ENCODE peak calls at places on chromosomes 16 and 17, in four cellular contexts. I, G, T and N are unnamed samples.

GRCh38 chr16:27430923-27431484 is 29.0 kb downstream of the IL21R start:
- DNase-seq in I (no peak), G (no peak), T (no peak), N (no peak)

GRCh38 chr16:4828567-4829320 is 18.3 kb downstream of the GLYR1 start:
- DNase-seq in T (no peak), G (no peak), I (no peak), N (no peak)

GRCh38 chr16:57373117-57373947 is 1.0 kb downstream of the CX3CL1 start:
- DNase-seq in I (no peak), T (no peak), G (no peak), N (no peak)

GRCh38 chr17:50133769-50134099 is 3.8 kb upstream of the SAMD14 start:
- DNase-seq in G (no peak), I (no peak), T (no peak), N (no peak)

GRCh38 chr17:72515291-72516065 is 394.7 kb downstream of the SOX9 start:
- DNase-seq in I (no peak), G (no peak), T (no peak), N (no peak)

GRCh38 chr16:55146939-55147338 is 177.1 kb upstream of the IRX6 start:
- DNase-seq in I (no peak), G (no peak), T (no peak), N (no peak)

GRCh38 chr17:2849327-2849670 is 53.1 kb downstream of the RAP1GAP2 start:
- DNase-seq in G (no peak), I (no peak), T (no peak), N (no peak)

GRCh38 chr17:81242421-81243332 is 3.6 kb downstream of the NDUFAF8 start:
- DNase-seq in T (no peak), I (no peak), G (no peak), N (no peak)

GRCh38 chr16:56478228-56479049 is 27.1 kb downstream of the OGFOD1 start:
- DNase-seq in T (no peak), G (no peak), I (no peak), N (no peak)

GRCh38 chr16:72937916-72938315 is 110.0 kb downstream of the ZFHX3 start:
- DNase-seq in T (no peak), I (no peak), G (no peak), N (no peak)

GRCh38 chr16:19095699-19096098 is 18.1 kb upstream of the ITPRIPL2 start:
- DNase-seq in G (no peak), I (no peak), T (no peak), N (no peak)

GRCh38 chr17:77637807-77638182 is 320.7 kb upstream of the TNRC6C start:
- DNase-seq in T (no peak), I (no peak), G (no peak), N (no peak)

GRCh38 chr17:31320791-31321190 is 631 bp downstream of the EVI2A start:
- DNase-seq in I (no peak), T (no peak), G (no peak), N (no peak)

GRCh38 chr17:49694847-49695697 is 12.7 kb downstream of the SLC35B1 start:
- DNase-seq in I (peak; percentile 53), T (peak; percentile 78), G (no peak), N (no peak)

GRCh38 chr17:42675348-42675983 is 1.3 kb downstream of the PLEKHH3 start:
- DNase-seq in G (no peak), T (no peak), I (no peak), N (no peak)

GRCh38 chr17:65013613-65014391 is 42.7 kb downstream of the GNA13 start:
- DNase-seq in I (no peak), T (peak; percentile 57), G (no peak), N (no peak)

GRCh38 chr16:28292731-28293588 is 635 bp downstream of the SBK1 start:
- DNase-seq in I (peak; percentile 26), G (no peak), T (no peak), N (no peak)

GRCh38 chr17:67469208-67469980 is 92.3 kb downstream of the PITPNC1 start:
- DNase-seq in I (no peak), T (peak; percentile 38), G (no peak), N (no peak)

GRCh38 chr17:70239391-70239826 is 70.1 kb downstream of the KCNJ2 start:
- DNase-seq in G (no peak), T (no peak), I (no peak), N (no peak)

GRCh38 chr17:75488693-75489510 is 26.4 kb downstream of the CASKIN2 start:
- DNase-seq in T (no peak), G (no peak), I (no peak), N (no peak)

GRCh38 chr17:7716901-7717755 is at the start of gene DNAH2:
- DNase-seq in G (no peak), I (peak; percentile 94), T (peak; percentile 61), N (peak; percentile 82)

GRCh38 chr16:67014641-67015315 is 14.2 kb upstream of the CBFB start:
- DNase-seq in G (no peak), T (no peak), I (no peak), N (peak; percentile 63)

GRCh38 chr17:39618252-39618913 is 8.4 kb upstream of the PPP1R1B start:
- DNase-seq in G (no peak), T (no peak), I (no peak), N (no peak)

GRCh38 chr17:37787055-37787720 is 42.3 kb upstream of the HNF1B start:
- DNase-seq in T (no peak), G (no peak), I (no peak), N (no peak)

GRCh38 chr17:79801156-79802038 is 4.5 kb upstream of the CBX8 start:
- DNase-seq in G (no peak), I (peak; percentile 36), T (no peak), N (no peak)